ENCODE peak calls at places on chromosomes 6 and 20, in ten cellular contexts. H, F, X, P, V, J, R, T, A and I are unnamed samples.

GRCh38 chr6:133568970-133569889 is 319.7 kb upstream of the TCF21 start:
- DNase-seq in R (peak), F (peak), T (no peak), X (no peak), A (no peak), J (peak), V (no peak), H (peak), P (peak), I (peak)

GRCh38 chr20:17479041-17479657 is 52.0 kb downstream of the BFSP1 start:
- DNase-seq in J (peak), V (no peak), R (no peak), X (no peak), T (no peak), P (no peak), H (no peak), A (no peak), F (no peak), I (no peak)

GRCh38 chr6:149118737-149119653 is 198.5 kb upstream of the TAB2 start:
- DNase-seq in J (no peak), R (no peak), A (no peak), F (no peak), H (no peak), X (no peak), V (no peak), T (no peak), P (no peak), I (no peak)

GRCh38 chr6:12324096-12324495 is 33.9 kb downstream of the EDN1 start:
- DNase-seq in F (no peak), A (no peak), V (no peak), P (peak), J (no peak), X (no peak), H (peak), R (no peak), T (peak), I (no peak)

GRCh38 chr6:67863346-67863745 is 771.7 kb upstream of the ADGRB3 start:
- DNase-seq in J (no peak), A (no peak), H (no peak), F (no peak), T (no peak), R (no peak), P (no peak), X (no peak), V (no peak), I (no peak)

GRCh38 chr6:100167585-100167984 is 173.6 kb upstream of the MCHR2 start:
- DNase-seq in R (no peak), T (no peak), J (no peak), X (no peak), H (no peak), F (no peak), P (no peak), V (no peak), A (no peak), I (no peak)

GRCh38 chr20:19785173-19785799 is 27.2 kb downstream of the RIN2 start:
- DNase-seq in T (no peak), V (no peak), X (no peak), P (no peak), A (no peak), H (no peak), J (no peak), R (no peak), F (no peak), I (no peak)

GRCh38 chr20:62043131-62043914 is 22.4 kb downstream of the TAF4 start:
- DNase-seq in J (no peak), R (no peak), P (no peak), A (no peak), X (no peak), H (no peak), T (no peak), V (no peak), F (peak), I (no peak)

GRCh38 chr6:158283304-158284005 is 28.8 kb upstream of the TULP4 start:
- DNase-seq in A (no peak), J (no peak), H (no peak), X (no peak), R (no peak), V (no peak), P (no peak), F (no peak), T (no peak), I (no peak)

GRCh38 chr20:36493013-36493800 is 48.1 kb upstream of the MYL9 start:
- DNase-seq in F (no peak), R (no peak), J (no peak), H (no peak), P (no peak), V (no peak), A (no peak), T (no peak), X (no peak), I (no peak)

GRCh38 chr6:110635096-110635495 is 158.7 kb upstream of the SLC22A16 start:
- DNase-seq in F (no peak), A (no peak), J (no peak), X (no peak), T (no peak), P (no peak), H (no peak), V (no peak), R (no peak), I (no peak)

GRCh38 chr6:15956205-15957106 is 172.4 kb upstream of the MYLIP start:
- DNase-seq in H (peak), V (no peak), X (no peak), F (no peak), R (no peak), A (no peak), P (no peak), T (no peak), J (no peak), I (no peak)

GRCh38 chr6:14361297-14361696 is 243.7 kb downstream of the CD83 start:
- DNase-seq in T (no peak), P (no peak), R (no peak), A (no peak), J (no peak), H (no peak), F (no peak), V (no peak), X (no peak), I (no peak)

GRCh38 chr6:128167552-128167951 is 266.7 kb upstream of the THEMIS start:
- DNase-seq in A (no peak), P (no peak), T (no peak), R (no peak), J (no peak), F (no peak), V (no peak), H (no peak), X (no peak), I (no peak)

GRCh38 chr20:21235713-21236445 is 67.3 kb upstream of the XRN2 start:
- DNase-seq in P (peak), T (peak), V (peak), X (peak), A (peak), R (peak), J (peak), F (peak), H (peak), I (no peak)

GRCh38 chr6:20340459-20340858 is 61.2 kb upstream of the E2F3 start:
- DNase-seq in A (no peak), X (no peak), V (no peak), P (no peak), J (peak), T (no peak), H (no peak), F (no peak), R (no peak), I (no peak)

GRCh38 chr20:23366384-23366783 is 4.4 kb downstream of the GZF1 start:
- DNase-seq in J (no peak), P (no peak), F (no peak), H (no peak), T (no peak), R (no peak), X (no peak), V (no peak), A (no peak), I (no peak)

GRCh38 chr6:19368511-19368910 is 468.7 kb upstream of the ID4 start:
- DNase-seq in J (no peak), R (no peak), P (no peak), F (no peak), V (no peak), T (no peak), X (no peak), A (no peak), H (no peak), I (no peak)

GRCh38 chr6:55825402-55826051 is 49.9 kb downstream of the BMP5 start:
- DNase-seq in F (no peak), X (no peak), A (no peak), V (no peak), T (no peak), P (peak), J (no peak), R (no peak), H (no peak), I (no peak)

GRCh38 chr6:143337201-143337949 is 113.1 kb downstream of the ADAT2 start:
- DNase-seq in F (no peak), V (peak), R (peak), T (no peak), H (no peak), X (peak), A (no peak), P (no peak), J (no peak), I (no peak)

GRCh38 chr6:7590918-7591302 is 912 bp downstream of the SNRNP48 start:
- DNase-seq in X (no peak), A (no peak), T (no peak), J (no peak), R (no peak), V (no peak), P (no peak), H (no peak), F (no peak), I (no peak)

GRCh38 chr20:16222859-16223411 is 350.3 kb downstream of the KIF16B start:
- DNase-seq in T (no peak), A (no peak), H (no peak), V (no peak), F (no peak), R (no peak), X (no peak), J (no peak), P (no peak), I (no peak)

GRCh38 chr6:11616200-11616611 is 78.7 kb downstream of the TMEM170B start:
- DNase-seq in P (no peak), T (no peak), X (no peak), F (no peak), J (no peak), R (no peak), H (no peak), V (no peak), A (no peak), I (peak)

GRCh38 chr20:32580970-32581838 is 3.9 kb downstream of the NOL4L start:
- DNase-seq in V (no peak), R (no peak), X (no peak), A (no peak), H (no peak), P (no peak), F (no peak), T (no peak), J (peak), I (no peak)